ENCODE peak calls at places on chromosome 3, in seven cellular contexts. U, F, X, V, W, E and I are unnamed samples.

GRCh38 chr3:7854721-7855120 is 646.9 kb upstream of the LMCD1 start:
- DNase-seq in E (no peak), V (no peak), U (no peak), W (no peak), X (no peak), F (no peak), I (no peak)

GRCh38 chr3:140424211-140424610 is 253.7 kb upstream of the TRIM42 start:
- DNase-seq in U (no peak), X (no peak), F (no peak), E (no peak), W (no peak), V (no peak), I (no peak)

GRCh38 chr3:58963928-58964497 is 85.8 kb downstream of the CFAP20DC start:
- DNase-seq in W (no peak), X (no peak), U (peak; percentile 12), V (no peak), E (no peak), F (no peak), I (no peak)

GRCh38 chr3:196793224-196793623 is 53.6 kb downstream of the PAK2 start:
- DNase-seq in E (peak; percentile 78), U (peak; percentile 95), X (no peak), V (no peak), F (no peak), W (no peak), I (no peak)

GRCh38 chr3:116863842-116864626 is 154.5 kb downstream of the TUSC7 start:
- DNase-seq in V (no peak), X (peak; percentile 25), W (no peak), F (no peak), E (no peak), U (peak; percentile 83), I (peak; percentile 31)

GRCh38 chr3:47324278-47324865 is 41.6 kb downstream of the KLHL18 start:
- DNase-seq in F (no peak), W (peak; percentile 66), X (peak; percentile 72), E (peak; percentile 46), V (no peak), U (peak; percentile 89), I (peak; percentile 83)

GRCh38 chr3:130316164-130316563 is 29.3 kb upstream of the COL6A5 start:
- DNase-seq in F (no peak), W (no peak), E (no peak), U (peak; percentile 76), X (no peak), V (no peak), I (no peak)

GRCh38 chr3:148551767-148552260 is 145.9 kb upstream of the AGTR1 start:
- DNase-seq in V (no peak), F (no peak), X (no peak), U (peak; percentile 30), E (no peak), W (no peak), I (no peak)

GRCh38 chr3:133426721-133427120 is 26.9 kb downstream of the BFSP2 start:
- DNase-seq in X (no peak), W (no peak), U (peak; percentile 25), F (no peak), V (no peak), E (no peak), I (no peak)

GRCh38 chr3:963755-964154 is 129.1 kb upstream of the CNTN6 start:
- DNase-seq in W (no peak), X (no peak), E (no peak), U (no peak), V (no peak), F (no peak), I (no peak)

GRCh38 chr3:112437146-112438022 is 61.9 kb downstream of the BTLA start:
- DNase-seq in V (no peak), F (no peak), U (peak; percentile 83), W (no peak), E (peak; percentile 49), X (no peak), I (no peak)

GRCh38 chr3:118101891-118102290 is 932.8 kb downstream of the IGSF11 start:
- DNase-seq in W (no peak), F (no peak), E (no peak), X (no peak), U (no peak), V (no peak), I (no peak)

GRCh38 chr3:64932666-64933342 is 245.0 kb upstream of the ADAMTS9 start:
- DNase-seq in X (no peak), V (no peak), W (no peak), E (no peak), F (no peak), U (no peak), I (no peak)

GRCh38 chr3:55488398-55489055 is 1.4 kb upstream of the WNT5A start:
- DNase-seq in E (peak; percentile 36), U (peak; percentile 90), X (peak; percentile 40), F (no peak), V (no peak), W (peak; percentile 86), I (peak; percentile 60)

GRCh38 chr3:160381470-160381869 is 17.6 kb downstream of the IFT80 start:
- DNase-seq in W (no peak), F (no peak), U (peak; percentile 50), E (no peak), V (no peak), X (no peak), I (no peak)

GRCh38 chr3:116064646-116065045 is 380.6 kb downstream of the LSAMP start:
- DNase-seq in W (no peak), E (no peak), U (peak; percentile 66), X (no peak), V (no peak), F (no peak), I (no peak)

GRCh38 chr3:102060814-102061213 is 211.5 kb downstream of the NFKBIZ start:
- DNase-seq in X (no peak), U (no peak), F (no peak), E (no peak), W (no peak), V (no peak), I (no peak)

GRCh38 chr3:28122227-28122626 is 119.2 kb upstream of the CMC1 start:
- DNase-seq in X (no peak), W (no peak), V (no peak), E (no peak), F (no peak), U (peak; percentile 88), I (no peak)

GRCh38 chr3:186172353-186172752 is 63.5 kb upstream of the ETV5 start:
- DNase-seq in E (no peak), W (no peak), V (no peak), F (no peak), X (no peak), U (no peak), I (no peak)

GRCh38 chr3:57683286-57683685 is 9.6 kb downstream of the DENND6A start:
- DNase-seq in X (no peak), F (no peak), W (no peak), V (no peak), U (no peak), E (no peak), I (no peak)

GRCh38 chr3:40821316-40821715 is 296.6 kb downstream of the ZNF621 start:
- DNase-seq in W (no peak), F (no peak), X (no peak), V (no peak), U (no peak), E (no peak), I (no peak)

GRCh38 chr3:183579967-183580720 is 24.6 kb upstream of the KLHL6 start:
- DNase-seq in X (no peak), W (peak; percentile 62), F (no peak), V (no peak), E (no peak), U (peak; percentile 10), I (peak; percentile 84)

GRCh38 chr3:187172929-187173328 is 24.4 kb upstream of the RTP1 start:
- DNase-seq in E (no peak), F (no peak), V (no peak), W (no peak), U (no peak), X (no peak), I (no peak)

GRCh38 chr3:52481819-52482521 is 13.2 kb upstream of the STAB1 start:
- DNase-seq in E (no peak), V (no peak), F (no peak), W (no peak), U (peak; percentile 45), X (peak; percentile 80), I (no peak)

GRCh38 chr3:149801639-149802038 is 9.3 kb upstream of the ANKUB1 start:
- DNase-seq in U (no peak), V (no peak), E (no peak), X (no peak), W (no peak), F (no peak), I (no peak)